ENCODE peak calls at places on chromosomes 11 and 22, in eight cellular contexts. W is fibroblast of pulmonary artery, G is NCI-H1105, T is HT1080, F is Peyer's patch, X is ACHN, U is HTR-8/SVneo, Y is hypothalamus. A is an unnamed sample.

GRCh38 chr11:64437426-64437825 is 78.5 kb downstream of the RPS6KA4 start:
- DNase-seq in G (no peak), U (no peak), T (no peak), X (no peak), W (no peak), F (no peak), Y (no peak), A (no peak)

GRCh38 chr11:116901211-116901610 is 63.8 kb upstream of the APOA1 start:
- DNase-seq in U (no peak), G (no peak), W (no peak), Y (no peak), T (no peak), F (no peak), X (no peak), A (no peak)

GRCh38 chr11:65766535-65766934 is 14.2 kb downstream of the AP5B1 start:
- DNase-seq in T (no peak), G (no peak), F (no peak), W (no peak), X (no peak), Y (no peak), U (no peak), A (no peak)

GRCh38 chr11:19846654-19847330 is 134.2 kb downstream of the NAV2 start:
- DNase-seq in Y (peak), F (no peak), T (no peak), G (peak), X (no peak), W (peak), U (no peak), A (no peak)

GRCh38 chr22:32079110-32080089 is 36.3 kb downstream of the SLC5A1 start:
- DNase-seq in G (no peak), T (peak), X (peak), Y (peak), W (peak), U (peak), F (no peak), A (peak)

GRCh38 chr11:108597736-108598355 is 4.3 kb upstream of the EXPH5 start:
- DNase-seq in T (no peak), G (no peak), X (no peak), F (no peak), Y (no peak), U (no peak), W (no peak), A (no peak)

GRCh38 chr11:113977071-113977490 is 2.2 kb downstream of the HTR3A start:
- DNase-seq in W (no peak), G (no peak), Y (no peak), T (no peak), X (no peak), U (no peak), F (no peak), A (no peak)

GRCh38 chr11:111846063-111846462 is 25.3 kb downstream of the ALG9 start:
- DNase-seq in X (peak), W (peak), F (no peak), Y (no peak), G (no peak), U (peak), T (peak), A (peak)

GRCh38 chr11:134098566-134099184 is 29.8 kb downstream of the JAM3 start:
- DNase-seq in T (no peak), W (no peak), X (peak), F (no peak), U (no peak), Y (no peak), G (no peak), A (peak)

GRCh38 chr11:122494171-122494570 is 161.4 kb upstream of the UBASH3B start:
- DNase-seq in F (no peak), U (no peak), Y (no peak), T (no peak), G (peak), X (no peak), W (no peak), A (no peak)

GRCh38 chr11:35619754-35620640 is 1.7 kb downstream of the FJX1 start:
- DNase-seq in G (no peak), U (peak), F (peak), X (peak), Y (peak), T (no peak), W (peak), A (peak)

GRCh38 chr11:68813778-68814177 is 27.9 kb downstream of the CPT1A start:
- DNase-seq in Y (no peak), G (no peak), U (no peak), F (no peak), X (no peak), T (no peak), W (no peak), A (no peak)

GRCh38 chr11:100687032-100687629 is at the start of gene ARHGAP42:
- DNase-seq in Y (peak), U (peak), F (peak), G (no peak), W (peak), T (peak), X (peak), A (peak)